ENCODE peak calls at places on chromosomes 16 and 17, in ten cellular contexts. Z is PC-3; I is activated naive CD4-positive, alpha-beta T cell treated with anti-CD3 and anti-CD28 coated beads, Interleukin-2, amount 10 ng/mL, durations not matched to agents 7 days and 5 days; M is heart right ventricle; H is occipital lobe; R is left ventricle myocardium inferior; B is iris pigment epithelial cell; W is NCI-H446; Y is adipocyte; Q is H7. J is an unnamed sample.

GRCh38 chr16:69725480-69726312 is 664 bp downstream of the NQO1 start:
- DNase-seq in Z (no peak), I (no peak), M (no peak), H (no peak), R (no peak), B (no peak), W (no peak), Y (no peak), Q (no peak), J (no peak)

GRCh38 chr16:22366889-22367288 is 7.5 kb downstream of the CDR2 start:
- DNase-seq in Z (no peak), I (no peak), M (no peak), H (no peak), R (no peak), B (no peak), W (no peak), Y (no peak), Q (no peak), J (no peak)

GRCh38 chr17:56819431-56820145 is 14.1 kb downstream of the C17orf67 start:
- DNase-seq in Z (peak; percentile 95), I (peak; percentile 80), M (no peak), H (no peak), R (no peak), B (peak; percentile 63), W (peak; percentile 28), Y (peak; percentile 87), Q (peak; percentile 85), J (peak; percentile 84)

GRCh38 chr17:46917516-46917915 is 5.4 kb upstream of the GOSR2 start:
- DNase-seq in Z (no peak), I (no peak), M (no peak), H (no peak), R (no peak), B (no peak), W (no peak), Y (no peak), Q (no peak), J (no peak)

GRCh38 chr17:28547096-28547622 is 5.3 kb downstream of the UNC119 start:
- DNase-seq in Z (no peak), I (no peak), M (no peak), H (no peak), R (no peak), B (no peak), W (no peak), Y (no peak), Q (no peak), J (no peak)

GRCh38 chr17:42679001-42679491 is 2.3 kb upstream of the PLEKHH3 start:
- DNase-seq in Z (peak; percentile 65), I (peak; percentile 58), M (no peak), H (no peak), R (no peak), B (peak; percentile 59), W (no peak), Y (peak; percentile 64), Q (peak; percentile 73), J (peak; percentile 49)

GRCh38 chr17:66910651-66911285 is 53.7 kb upstream of the CACNG4 start:
- DNase-seq in Z (no peak), I (no peak), M (no peak), H (no peak), R (no peak), B (no peak), W (no peak), Y (no peak), Q (no peak), J (no peak)

GRCh38 chr16:19883296-19883951 is 1.2 kb downstream of the GPRC5B start:
- DNase-seq in Z (no peak), I (peak; percentile 26), M (peak; percentile 67), H (peak; percentile 85), R (peak; percentile 48), B (peak; percentile 49), W (no peak), Y (no peak), Q (peak; percentile 73), J (peak; percentile 84)

GRCh38 chr16:66260522-66261290 is 105.8 kb upstream of the CDH5 start:
- DNase-seq in Z (no peak), I (no peak), M (no peak), H (no peak), R (no peak), B (no peak), W (no peak), Y (no peak), Q (no peak), J (no peak)

GRCh38 chr17:78966906-78967600 is 12.7 kb downstream of the LGALS3BP start:
- DNase-seq in Z (no peak), I (no peak), M (no peak), H (no peak), R (no peak), B (no peak), W (no peak), Y (no peak), Q (peak; percentile 33), J (no peak)

GRCh38 chr17:6927290-6927844 is 68.5 kb upstream of the ALOX12 start:
- DNase-seq in Z (peak; percentile 49), I (no peak), M (no peak), H (no peak), R (no peak), B (peak; percentile 83), W (no peak), Y (peak; percentile 92), Q (no peak), J (no peak)

GRCh38 chr16:4686497-4687210 is 6.7 kb upstream of the NUDT16L1 start:
- DNase-seq in Z (no peak), I (no peak), M (no peak), H (no peak), R (no peak), B (no peak), W (no peak), Y (no peak), Q (no peak), J (no peak)

GRCh38 chr16:30490210-30490609 is 17.7 kb downstream of the ITGAL start:
- DNase-seq in Z (no peak), I (no peak), M (no peak), H (no peak), R (no peak), B (no peak), W (no peak), Y (no peak), Q (no peak), J (peak; percentile 11)

GRCh38 chr17:80141463-80142165 is 5.3 kb downstream of the EIF4A3 start:
- DNase-seq in Z (no peak), I (no peak), M (no peak), H (no peak), R (no peak), B (no peak), W (no peak), Y (no peak), Q (no peak), J (no peak)

GRCh38 chr16:17356243-17356933 is 114.4 kb downstream of the XYLT1 start:
- DNase-seq in Z (no peak), I (no peak), M (no peak), H (no peak), R (no peak), B (no peak), W (no peak), Y (no peak), Q (no peak), J (no peak)

GRCh38 chr16:14172200-14172805 is 101.2 kb downstream of the MRTFB start:
- DNase-seq in Z (peak; percentile 42), I (no peak), M (no peak), H (no peak), R (no peak), B (peak; percentile 92), W (no peak), Y (peak; percentile 74), Q (no peak), J (peak; percentile 26)

GRCh38 chr17:14793237-14793636 is 471.9 kb downstream of the PMP22 start:
- DNase-seq in Z (no peak), I (no peak), M (no peak), H (no peak), R (no peak), B (peak; percentile 63), W (no peak), Y (peak; percentile 36), Q (no peak), J (peak; percentile 7)

GRCh38 chr16:88569614-88569984 is 604 bp upstream of the ZC3H18 start:
- DNase-seq in Z (no peak), I (peak; percentile 29), M (peak; percentile 37), H (no peak), R (peak; percentile 33), B (peak; percentile 14), W (no peak), Y (no peak), Q (peak; percentile 84), J (no peak)

GRCh38 chr16:927406-927805 is 43.4 kb downstream of the LMF1 start:
- DNase-seq in Z (no peak), I (no peak), M (no peak), H (no peak), R (no peak), B (no peak), W (no peak), Y (no peak), Q (no peak), J (no peak)

GRCh38 chr17:265726-266125 is 84.3 kb upstream of the DOC2B start:
- DNase-seq in Z (no peak), I (peak; percentile 16), M (no peak), H (no peak), R (peak; percentile 33), B (no peak), W (no peak), Y (no peak), Q (no peak), J (no peak)

GRCh38 chr17:1362065-1362848 is 37.8 kb downstream of the YWHAE start:
- DNase-seq in Z (no peak), I (peak; percentile 39), M (no peak), H (no peak), R (no peak), B (no peak), W (no peak), Y (no peak), Q (no peak), J (peak; percentile 24)

GRCh38 chr17:352421-353212 is at the start of gene RPH3AL:
- DNase-seq in Z (peak; percentile 83), I (no peak), M (peak; percentile 55), H (no peak), R (no peak), B (no peak), W (no peak), Y (no peak), Q (peak; percentile 71), J (peak; percentile 30)

GRCh38 chr17:36592316-36592710 is 634 bp downstream of the DHRS11 start:
- DNase-seq in Z (peak; percentile 22), I (no peak), M (peak; percentile 23), H (no peak), R (no peak), B (peak; percentile 15), W (no peak), Y (peak; percentile 37), Q (peak; percentile 87), J (peak; percentile 79)